ENCODE peak calls at places on chromosomes 16 and 17, in four cellular contexts. S is A549, R is HepG2, P is K562. C is an unnamed sample. For H3K4me1, the result is how much of the 10 kb centered on the place peaks cover.

GRCh38 chr17:18946536-18946935 is 5.4 kb upstream of the SLC5A10 start:
- DNase-seq in S (no peak), R (no peak), P (no peak), C (no peak)

GRCh38 chr17:45834471-45835396 is 9.9 kb upstream of the SPPL2C start:
- DNase-seq in S (peak), R (no peak), P (no peak), C (no peak)

GRCh38 chr17:38410201-38410600 is 18.1 kb upstream of the ARHGAP23 start:
- DNase-seq in S (no peak), R (no peak), P (no peak), C (no peak)

GRCh38 chr17:51434434-51435170 is 174.3 kb downstream of the UTP18 start:
- DNase-seq in S (no peak), R (no peak), P (peak), C (no peak)

GRCh38 chr16:13439766-13440165 is 480.2 kb upstream of the ERCC4 start:
- DNase-seq in S (no peak), R (no peak), P (no peak), C (no peak)

GRCh38 chr17:2564876-2565275 is 28.6 kb upstream of the PAFAH1B1 start:
- DNase-seq in S (no peak), R (peak), P (no peak), C (no peak)

GRCh38 chr17:57369509-57369945 is 113.2 kb downstream of the MSI2 start:
- DNase-seq in S (no peak), R (peak), P (no peak), C (no peak)

GRCh38 chr16:67260426-67261063 is 11.8 kb downstream of the SLC9A5 start:
- DNase-seq in S (no peak), R (peak), P (peak), C (no peak)

GRCh38 chr16:11141409-11142260 is 114.4 kb downstream of the SOCS1 start:
- DNase-seq in S (no peak), R (peak), P (no peak), C (no peak)

GRCh38 chr17:61409301-61410099 is 9.9 kb downstream of the TBX2 start:
- DNase-seq in S (peak), R (no peak), P (peak), C (no peak)

DNA sequence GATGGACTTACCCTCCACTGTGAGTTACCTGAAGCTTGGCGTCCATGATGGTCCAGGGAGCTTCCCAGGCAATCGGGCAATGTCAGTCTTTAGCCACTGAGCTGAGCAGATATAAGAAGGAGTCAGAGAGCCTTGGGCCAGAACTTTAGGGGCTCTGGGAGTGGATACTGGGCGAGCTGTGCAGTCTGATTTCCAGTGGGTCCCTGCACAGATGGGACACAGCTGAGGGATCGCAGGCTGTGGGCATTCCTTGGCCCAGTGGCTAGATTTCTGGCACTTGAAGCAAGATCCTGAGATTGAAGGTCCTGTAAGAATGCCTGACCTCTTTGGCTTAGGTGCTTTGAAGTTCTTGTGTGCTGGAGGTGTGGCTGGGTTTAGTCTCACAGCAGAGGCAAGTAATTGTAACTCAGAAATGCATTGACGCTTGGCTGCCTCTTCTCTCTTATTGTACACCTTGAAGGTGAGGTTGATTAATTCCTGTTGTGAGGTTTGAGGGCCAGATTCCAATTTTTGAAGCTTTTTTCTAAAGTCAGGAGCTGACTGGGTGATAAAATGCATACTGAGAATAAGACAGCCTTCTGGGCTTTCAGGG is 2283.8 kb downstream of the TP53TG3F start:
- DNase-seq in S (no peak), R (no peak), P (no peak), C (no peak)
- TF ChIP-seq EP300 in S (no peak), R (no peak), P (no peak), C (no peak)

GRCh38 chr16:49695782-49696413 is 160.0 kb downstream of the ZNF423 start:
- DNase-seq in S (no peak), R (no peak), P (no peak), C (no peak)
- H3K4me1 ChIP-seq in S (under half), R (under half), P (under half), C (under half)

GRCh38 chr16:27945233-27945975 is 118.1 kb downstream of the GSG1L start:
- DNase-seq in S (no peak), R (no peak), P (no peak), C (no peak)

GRCh38 chr16:27951752-27952151 is 111.8 kb downstream of the GSG1L start:
- DNase-seq in S (no peak), R (no peak), P (no peak), C (no peak)

GRCh38 chr16:27952811-27953210 is 110.7 kb downstream of the GSG1L start:
- DNase-seq in S (no peak), R (no peak), P (no peak), C (no peak)

GRCh38 chr16:27947696-27948095 is 115.8 kb downstream of the GSG1L start:
- DNase-seq in S (no peak), R (no peak), P (no peak), C (no peak)

GRCh38 chr16:27950488-27950887 is 113.0 kb downstream of the GSG1L start:
- DNase-seq in S (no peak), R (no peak), P (no peak), C (no peak)
- TF ChIP-seq POLR2AphosphoS2 in S (no peak), R (no peak), P (no peak), C (no peak)

GRCh38 chr16:86018487-86018886 is 119.5 kb downstream of the IRF8 start:
- DNase-seq in S (no peak), R (no peak), P (no peak), C (no peak)
- TF ChIP-seq EP300 in S (no peak), R (no peak), P (no peak), C (peak)

DNA sequence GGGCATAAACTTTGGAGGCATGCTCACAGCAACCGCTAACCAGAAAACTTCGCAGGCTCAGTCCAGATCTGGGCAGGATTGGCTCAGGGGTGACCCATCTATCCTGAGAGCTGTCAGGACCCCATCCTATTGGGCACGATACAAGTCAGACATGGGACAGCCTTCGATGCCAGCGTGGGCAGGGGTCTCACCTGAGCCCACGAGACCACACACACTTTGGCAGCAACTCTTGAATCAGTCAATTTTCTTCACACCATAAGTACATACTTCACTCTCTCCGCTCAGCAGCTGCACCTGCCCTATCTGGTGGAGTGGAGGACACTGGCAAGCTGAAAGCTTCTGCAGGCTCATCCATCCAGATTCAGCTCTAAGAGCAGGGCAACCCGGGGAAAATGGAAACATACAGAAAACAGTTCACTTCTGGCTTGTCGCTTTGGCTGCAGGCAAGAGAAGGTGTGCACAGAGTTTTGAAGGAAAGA is 48.3 kb downstream of the ZFHX3 start:
- DNase-seq in S (no peak), R (no peak), P (no peak), C (no peak)
- H3K4me1 ChIP-seq in S (under half), R (half or more), P (under half), C (under half)

DNA sequence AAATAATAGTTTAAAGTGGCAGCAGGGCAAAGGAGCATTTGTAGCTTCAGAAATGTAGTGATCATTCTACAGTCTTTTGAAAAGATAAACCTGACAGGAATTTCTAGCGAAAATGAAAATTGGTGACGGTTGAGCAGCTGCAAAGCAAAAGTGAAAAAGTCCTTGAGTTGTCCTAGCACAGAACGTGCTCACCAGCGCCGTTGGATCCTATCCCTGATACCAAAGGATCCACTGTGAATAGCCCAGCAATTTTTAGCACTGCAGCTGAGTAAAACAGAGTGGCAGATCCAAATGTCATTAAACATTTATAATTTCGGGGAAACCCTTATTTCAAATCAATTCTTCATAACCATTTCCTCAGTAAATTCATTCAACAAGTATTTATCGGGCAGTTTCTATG is 453.8 kb upstream of the HSBP1 start:
- DNase-seq in S (no peak), R (no peak), P (no peak), C (no peak)
- TF ChIP-seq POLR2AphosphoS2 in S (no peak), R (no peak), P (no peak), C (no peak)

GRCh38 chr17:27895110-27895895 is 2.1 kb upstream of the LYRM9 start:
- DNase-seq in S (no peak), R (no peak), P (no peak), C (no peak)
- TF ChIP-seq EP300 in S (no peak), R (no peak), P (no peak), C (no peak)

GRCh38 chr16:28537076-28537475 is 1.7 kb downstream of the NUPR1 start:
- DNase-seq in S (no peak), R (peak), P (no peak), C (no peak)

GRCh38 chr16:28531777-28532744 is 6.7 kb downstream of the NUPR1 start:
- DNase-seq in S (no peak), R (peak), P (no peak), C (no peak)

GRCh38 chr16:28529124-28529523 is 9.7 kb downstream of the NUPR1 start:
- DNase-seq in S (no peak), R (no peak), P (no peak), C (no peak)

GRCh38 chr16:28534542-28535373 is 4.0 kb downstream of the NUPR1 start:
- DNase-seq in S (no peak), R (no peak), P (no peak), C (no peak)

DNA sequence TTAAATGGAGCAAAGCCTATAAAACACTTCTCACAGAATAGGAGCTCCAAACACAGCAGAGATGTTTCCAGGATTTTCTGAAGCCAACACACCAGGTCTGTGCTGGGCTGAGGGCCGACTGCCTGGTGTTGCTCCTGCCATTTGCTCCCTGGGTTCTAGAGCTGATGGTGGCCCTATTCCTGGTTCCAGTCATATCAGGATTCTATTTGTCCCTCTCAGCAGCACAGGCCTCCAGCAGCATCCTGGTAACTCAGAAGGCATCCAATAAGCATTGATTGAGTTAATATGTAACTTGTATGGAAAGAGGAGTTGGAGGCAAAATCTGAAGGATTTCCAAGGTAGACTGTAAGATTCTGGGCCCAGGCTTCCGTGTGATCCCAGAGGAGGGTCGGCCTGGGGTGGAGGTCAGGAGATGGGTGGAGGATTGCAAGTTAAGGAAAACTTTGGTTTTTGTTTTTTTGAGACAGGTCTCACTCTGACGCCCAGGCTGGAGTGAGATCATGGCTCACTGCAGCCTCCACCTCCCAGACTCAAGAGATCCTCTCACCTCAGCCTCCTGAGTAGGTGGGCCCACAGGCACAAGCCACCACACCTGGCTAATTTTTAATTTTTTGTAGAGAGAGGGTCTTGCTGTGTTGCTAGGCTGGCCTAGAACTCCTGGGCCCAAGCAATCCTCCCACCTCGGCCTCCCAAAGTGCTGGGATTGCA is 5.7 kb downstream of the NUPR1 start:
- DNase-seq in S (no peak), R (peak), P (no peak), C (no peak)
- H3K4me1 ChIP-seq in S (under half), R (half or more), P (under half), C (under half)

DNA sequence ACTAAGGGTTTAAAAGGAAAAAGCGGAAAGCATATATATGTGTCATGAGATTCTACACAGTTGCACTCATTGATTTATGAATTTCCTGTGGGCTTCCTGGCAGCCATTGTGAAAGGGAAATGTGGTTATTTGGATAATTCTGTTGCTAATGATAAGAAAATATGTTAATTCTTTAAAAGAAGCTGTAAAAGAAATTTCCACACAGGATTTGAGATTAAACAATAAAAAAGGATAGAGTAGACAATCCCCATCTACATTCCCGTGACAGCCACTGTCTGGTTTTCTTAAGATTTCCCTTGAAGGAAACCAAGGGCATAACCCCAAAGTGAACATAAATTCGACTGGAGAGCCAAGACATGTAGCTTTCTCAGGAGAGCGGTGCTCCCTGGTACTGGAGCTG is 397.5 kb downstream of the CPPED1 start:
- DNase-seq in S (no peak), R (no peak), P (no peak), C (no peak)
- TF ChIP-seq POLR2AphosphoS2 in S (no peak), R (no peak), P (no peak), C (no peak)

C was measured in GM12878.